ENCODE peak calls at places on chromosomes 6 and 20, in four cellular contexts. Y is upper lobe of left lung, X is kidney, Z is OCI-LY7. L is an unnamed sample.

GRCh38 chr6:6820688-6821238 is 232.2 kb downstream of the LY86 start:
- DNase-seq in Y (no peak), X (peak; percentile 95), Z (no peak), L (no peak)

GRCh38 chr6:32187009-32187709 is 2.8 kb downstream of the PBX2 start:
- DNase-seq in Y (no peak), X (peak; percentile 59), Z (no peak), L (no peak)

GRCh38 chr6:367891-368630 is 23.5 kb upstream of the IRF4 start:
- DNase-seq in Y (no peak), X (peak; percentile 59), Z (no peak), L (no peak)

GRCh38 chr6:151021878-151022277 is 156.4 kb downstream of the MTHFD1L start:
- DNase-seq in Y (no peak), X (no peak), Z (no peak), L (no peak)

GRCh38 chr6:11094411-11094851 is 797 bp downstream of the SMIM13 start:
- DNase-seq in Y (peak; percentile 51), X (peak; percentile 79), Z (peak; percentile 74), L (peak; percentile 14)

GRCh38 chr6:160139420-160139851 is 17.8 kb downstream of the SLC22A1 start:
- DNase-seq in Y (no peak), X (no peak), Z (no peak), L (no peak)

GRCh38 chr20:63408684-63409046 is 47.5 kb upstream of the CHRNA4 start:
- DNase-seq in Y (no peak), X (no peak), Z (no peak), L (no peak)

GRCh38 chr20:17845701-17846475 is 122.7 kb downstream of the SNX5 start:
- DNase-seq in Y (peak; percentile 34), X (no peak), Z (no peak), L (peak; percentile 23)

GRCh38 chr20:539848-540247 is 3.7 kb downstream of the CSNK2A1 start:
- DNase-seq in Y (no peak), X (no peak), Z (no peak), L (no peak)

GRCh38 chr6:133707456-133707855 is 181.5 kb upstream of the TCF21 start:
- DNase-seq in Y (no peak), X (no peak), Z (no peak), L (no peak)

GRCh38 chr6:40504274-40504673 is 82.9 kb downstream of the LRFN2 start:
- DNase-seq in Y (no peak), X (no peak), Z (no peak), L (no peak)

GRCh38 chr6:167717455-167717854 is 109.3 kb upstream of the AFDN start:
- DNase-seq in Y (no peak), X (no peak), Z (no peak), L (no peak)

GRCh38 chr6:167719920-167720319 is 106.8 kb upstream of the AFDN start:
- DNase-seq in Y (no peak), X (peak; percentile 64), Z (no peak), L (no peak)

GRCh38 chr6:167721291-167721690 is 105.4 kb upstream of the AFDN start:
- DNase-seq in Y (no peak), X (peak; percentile 38), Z (no peak), L (no peak)

GRCh38 chr6:167720456-167721285 is 106.0 kb upstream of the AFDN start:
- DNase-seq in Y (no peak), X (peak; percentile 60), Z (no peak), L (no peak)

GRCh38 chr6:167717867-167718266 is 108.8 kb upstream of the AFDN start:
- DNase-seq in Y (no peak), X (no peak), Z (no peak), L (no peak)
- H3K4me1 ChIP-seq in Y (peaks cover 5% of the 10 kb centered on the region), X (no peaks in the 10 kb centered on the region), Z (no peaks in the 10 kb centered on the region), L (no peaks in the 10 kb centered on the region)

GRCh38 chr6:103017878-103018277 is 1624.4 kb downstream of the GRIK2 start:
- DNase-seq in Y (no peak), X (peak; percentile 46), Z (no peak), L (no peak)

GRCh38 chr6:103018426-103018825 is 1624.9 kb downstream of the GRIK2 start:
- DNase-seq in Y (no peak), X (peak; percentile 21), Z (no peak), L (no peak)
- H3K36me3 ChIP-seq in Y (no peaks in the 10 kb centered on the region), X (no peaks in the 10 kb centered on the region), Z (no peaks in the 10 kb centered on the region), L (no peaks in the 10 kb centered on the region)

DNA sequence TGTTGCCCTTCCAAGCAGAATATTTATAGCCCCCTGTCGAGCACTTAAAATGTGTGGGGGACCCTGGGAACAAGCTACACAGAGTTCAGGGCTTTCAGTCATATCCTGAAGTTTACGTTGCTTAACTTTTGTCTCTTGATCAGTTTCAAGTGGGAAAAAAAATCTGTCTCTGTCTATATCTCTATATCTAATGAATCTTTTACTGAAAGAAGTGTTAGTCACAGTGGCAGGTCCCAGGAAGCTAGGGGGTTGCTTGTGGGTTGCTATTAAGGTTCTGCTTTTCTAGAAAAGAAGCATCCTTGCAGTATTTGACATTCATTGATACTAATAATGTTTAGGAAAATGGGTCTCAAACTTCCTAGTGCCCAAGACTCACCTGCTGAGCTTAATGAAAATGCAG is 76.7 kb upstream of the CLDN20 start:
- DNase-seq in Y (no peak), X (no peak), Z (no peak), L (no peak)
- H3K4me1 ChIP-seq in Y (peaks cover 9% of the 10 kb centered on the region), X (peaks cover 4% of the 10 kb centered on the region), Z (peaks cover 43% of the 10 kb centered on the region), L (peaks cover 10% of the 10 kb centered on the region)

GRCh38 chr20:44948513-44948912 is 11.7 kb downstream of the TOMM34 start:
- DNase-seq in Y (no peak), X (no peak), Z (no peak), L (no peak)

GRCh38 chr20:44945261-44945660 is 14.9 kb downstream of the TOMM34 start:
- DNase-seq in Y (no peak), X (no peak), Z (no peak), L (no peak)

GRCh38 chr20:44946266-44946852 is 13.8 kb downstream of the TOMM34 start:
- DNase-seq in Y (no peak), X (no peak), Z (no peak), L (no peak)

GRCh38 chr20:44950368-44950767 is 9.8 kb downstream of the TOMM34 start:
- DNase-seq in Y (no peak), X (no peak), Z (no peak), L (no peak)

GRCh38 chr20:44948107-44948506 is 12.1 kb downstream of the TOMM34 start:
- DNase-seq in Y (no peak), X (no peak), Z (no peak), L (no peak)
- H3K36me3 ChIP-seq in Y (peaks cover 55% of the 10 kb centered on the region), X (peaks cover 51% of the 10 kb centered on the region), Z (peaks cover 99% of the 10 kb centered on the region), L (peaks cover 62% of the 10 kb centered on the region)

GRCh38 chr6:20327141-20327540 is 74.5 kb upstream of the E2F3 start:
- DNase-seq in Y (no peak), X (no peak), Z (no peak), L (no peak)

GRCh38 chr6:20331042-20331441 is 70.6 kb upstream of the E2F3 start:
- DNase-seq in Y (no peak), X (no peak), Z (no peak), L (no peak)

GRCh38 chr6:20325641-20326421 is 75.8 kb upstream of the E2F3 start:
- DNase-seq in Y (peak; percentile 26), X (no peak), Z (no peak), L (no peak)

GRCh38 chr6:20328266-20328946 is 73.3 kb upstream of the E2F3 start:
- DNase-seq in Y (no peak), X (no peak), Z (no peak), L (no peak)

GRCh38 chr6:20326422-20326728 is 75.3 kb upstream of the E2F3 start:
- DNase-seq in Y (no peak), X (no peak), Z (no peak), L (no peak)
- H3K4me1 ChIP-seq in Y (no peaks in the 10 kb centered on the region), X (no peaks in the 10 kb centered on the region), Z (no peaks in the 10 kb centered on the region), L (no peaks in the 10 kb centered on the region)

DNA sequence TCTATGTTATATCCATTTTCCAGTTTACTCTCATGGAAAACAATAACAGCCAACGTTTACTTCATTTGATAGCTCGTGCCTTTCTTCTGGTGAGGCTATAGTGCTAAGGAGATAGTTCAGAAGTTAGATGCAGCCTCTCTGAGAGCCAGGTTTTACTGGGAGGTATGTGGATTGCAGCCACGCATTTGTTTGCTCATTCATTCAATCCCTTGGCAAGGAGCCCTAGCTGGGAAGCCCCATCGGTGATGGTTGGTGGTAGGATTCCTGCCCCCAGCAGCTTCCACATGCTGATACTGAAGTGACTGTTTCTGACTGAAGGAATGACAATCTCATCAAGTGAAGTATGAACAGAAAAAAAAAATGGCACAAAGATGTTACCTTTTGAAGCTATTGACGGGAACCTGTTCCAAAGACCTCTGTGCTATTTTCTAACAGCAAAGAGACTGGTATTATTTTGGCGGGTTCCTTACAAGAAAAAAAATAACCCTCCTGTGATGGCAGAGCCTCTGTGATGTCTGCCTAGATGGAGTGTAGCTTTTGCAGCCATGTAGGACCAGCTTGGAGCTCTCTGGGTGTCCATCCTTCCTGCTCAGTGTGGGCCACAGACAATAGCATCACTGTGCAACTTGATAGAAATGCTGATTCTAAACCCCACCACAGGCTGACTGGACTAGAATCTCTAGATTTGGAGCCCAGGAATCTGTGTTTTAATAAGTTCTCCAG is 30.6 kb downstream of the SNAP25 start:
- DNase-seq in Y (no peak), X (no peak), Z (no peak), L (no peak)
- H3K36me3 ChIP-seq in Y (no peaks in the 10 kb centered on the region), X (no peaks in the 10 kb centered on the region), Z (no peaks in the 10 kb centered on the region), L (no peaks in the 10 kb centered on the region)

L was measured in CD8-positive, alpha-beta memory T cell.